ENCODE peak calls at places on chromosomes 6 and 20, in six cellular contexts. One of them, this sample, is unnamed.

GRCh38 chr20:18466574-18466893 is 296 bp downstream of the DZANK1 start:
- DNase-seq in AG20443: no peak
- DNase-seq in stimulated activated CD4-positive, alpha-beta T cell treated with anti-CD3 and anti-CD28 coated beads, Interleukin-15, amount 100 ng/mL, for 1 hour: no peak
- DNase-seq in EH: no peak
- DNase-seq in sciatic nerve: no peak
- DNase-seq in astrocyte of the spinal cord: no peak
- DNase-seq in this sample: no peak

GRCh38 chr6:37005061-37005810 is at the start of gene FGD2:
- DNase-seq in astrocyte of the spinal cord: no peak
- DNase-seq in EH: no peak
- DNase-seq in AG20443: no peak
- DNase-seq in stimulated activated CD4-positive, alpha-beta T cell treated with anti-CD3 and anti-CD28 coated beads, Interleukin-15, amount 100 ng/mL, for 1 hour: no peak
- DNase-seq in sciatic nerve: no peak
- DNase-seq in this sample: no peak

GRCh38 chr6:31888281-31889258 is 8.9 kb downstream of the EHMT2 start:
- DNase-seq in EH: no peak
- DNase-seq in sciatic nerve: peak
- DNase-seq in AG20443: peak
- DNase-seq in stimulated activated CD4-positive, alpha-beta T cell treated with anti-CD3 and anti-CD28 coated beads, Interleukin-15, amount 100 ng/mL, for 1 hour: peak
- DNase-seq in astrocyte of the spinal cord: no peak
- DNase-seq in this sample: peak

GRCh38 chr6:30344191-30344867 is 627 bp upstream of the RPP21 start:
- DNase-seq in EH: no peak
- DNase-seq in stimulated activated CD4-positive, alpha-beta T cell treated with anti-CD3 and anti-CD28 coated beads, Interleukin-15, amount 100 ng/mL, for 1 hour: no peak
- DNase-seq in AG20443: no peak
- DNase-seq in sciatic nerve: no peak
- DNase-seq in astrocyte of the spinal cord: no peak
- DNase-seq in this sample: no peak

GRCh38 chr6:168381726-168382458 is 59.1 kb upstream of the SMOC2 start:
- DNase-seq in stimulated activated CD4-positive, alpha-beta T cell treated with anti-CD3 and anti-CD28 coated beads, Interleukin-15, amount 100 ng/mL, for 1 hour: no peak
- DNase-seq in sciatic nerve: no peak
- DNase-seq in AG20443: no peak
- DNase-seq in EH: no peak
- DNase-seq in astrocyte of the spinal cord: no peak
- DNase-seq in this sample: no peak

GRCh38 chr6:100484474-100484873 is 19.8 kb upstream of the SIM1 start:
- DNase-seq in stimulated activated CD4-positive, alpha-beta T cell treated with anti-CD3 and anti-CD28 coated beads, Interleukin-15, amount 100 ng/mL, for 1 hour: no peak
- DNase-seq in astrocyte of the spinal cord: no peak
- DNase-seq in sciatic nerve: no peak
- DNase-seq in AG20443: no peak
- DNase-seq in EH: no peak
- DNase-seq in this sample: no peak

GRCh38 chr20:34528921-34529297 is 12.7 kb downstream of the DYNLRB1 start:
- DNase-seq in astrocyte of the spinal cord: no peak
- DNase-seq in stimulated activated CD4-positive, alpha-beta T cell treated with anti-CD3 and anti-CD28 coated beads, Interleukin-15, amount 100 ng/mL, for 1 hour: no peak
- DNase-seq in sciatic nerve: peak
- DNase-seq in EH: no peak
- DNase-seq in AG20443: no peak
- DNase-seq in this sample: no peak

GRCh38 chr6:13400772-13401171 is 72.4 kb upstream of the TBC1D7 start:
- DNase-seq in EH: no peak
- DNase-seq in sciatic nerve: no peak
- DNase-seq in AG20443: no peak
- DNase-seq in stimulated activated CD4-positive, alpha-beta T cell treated with anti-CD3 and anti-CD28 coated beads, Interleukin-15, amount 100 ng/mL, for 1 hour: no peak
- DNase-seq in astrocyte of the spinal cord: no peak
- DNase-seq in this sample: no peak

GRCh38 chr20:42714298-42715141 is 475.2 kb downstream of the PTPRT start:
- DNase-seq in EH: no peak
- DNase-seq in stimulated activated CD4-positive, alpha-beta T cell treated with anti-CD3 and anti-CD28 coated beads, Interleukin-15, amount 100 ng/mL, for 1 hour: no peak
- DNase-seq in astrocyte of the spinal cord: no peak
- DNase-seq in AG20443: no peak
- DNase-seq in sciatic nerve: no peak
- DNase-seq in this sample: no peak

GRCh38 chr20:48632017-48632824 is 195.6 kb downstream of the PREX1 start:
- DNase-seq in astrocyte of the spinal cord: no peak
- DNase-seq in AG20443: no peak
- DNase-seq in stimulated activated CD4-positive, alpha-beta T cell treated with anti-CD3 and anti-CD28 coated beads, Interleukin-15, amount 100 ng/mL, for 1 hour: no peak
- DNase-seq in EH: no peak
- DNase-seq in sciatic nerve: no peak
- DNase-seq in this sample: no peak

GRCh38 chr6:111080713-111081112 is 6.6 kb upstream of the SLC16A10 start:
- DNase-seq in EH: no peak
- DNase-seq in AG20443: no peak
- DNase-seq in sciatic nerve: no peak
- DNase-seq in astrocyte of the spinal cord: no peak
- DNase-seq in stimulated activated CD4-positive, alpha-beta T cell treated with anti-CD3 and anti-CD28 coated beads, Interleukin-15, amount 100 ng/mL, for 1 hour: no peak
- DNase-seq in this sample: no peak

GRCh38 chr6:14799928-14800327 is 445.9 kb upstream of the JARID2 start:
- DNase-seq in AG20443: peak
- DNase-seq in sciatic nerve: peak
- DNase-seq in EH: peak
- DNase-seq in astrocyte of the spinal cord: peak
- DNase-seq in stimulated activated CD4-positive, alpha-beta T cell treated with anti-CD3 and anti-CD28 coated beads, Interleukin-15, amount 100 ng/mL, for 1 hour: no peak
- DNase-seq in this sample: peak

GRCh38 chr6:15260099-15260821 is 14.4 kb downstream of the JARID2 start:
- DNase-seq in astrocyte of the spinal cord: peak
- DNase-seq in sciatic nerve: no peak
- DNase-seq in stimulated activated CD4-positive, alpha-beta T cell treated with anti-CD3 and anti-CD28 coated beads, Interleukin-15, amount 100 ng/mL, for 1 hour: no peak
- DNase-seq in EH: peak
- DNase-seq in AG20443: peak
- DNase-seq in this sample: no peak

GRCh38 chr20:31260326-31260932 is 3.0 kb downstream of the DEFB115 start:
- DNase-seq in astrocyte of the spinal cord: no peak
- DNase-seq in AG20443: no peak
- DNase-seq in sciatic nerve: no peak
- DNase-seq in EH: no peak
- DNase-seq in stimulated activated CD4-positive, alpha-beta T cell treated with anti-CD3 and anti-CD28 coated beads, Interleukin-15, amount 100 ng/mL, for 1 hour: no peak
- DNase-seq in this sample: peak

GRCh38 chr6:11785953-11786579 is 7.5 kb upstream of the ADTRP start:
- DNase-seq in AG20443: no peak
- DNase-seq in EH: no peak
- DNase-seq in astrocyte of the spinal cord: no peak
- DNase-seq in sciatic nerve: no peak
- DNase-seq in stimulated activated CD4-positive, alpha-beta T cell treated with anti-CD3 and anti-CD28 coated beads, Interleukin-15, amount 100 ng/mL, for 1 hour: peak
- DNase-seq in this sample: no peak

GRCh38 chr6:125480571-125480970 is 178.8 kb upstream of the HDDC2 start:
- DNase-seq in sciatic nerve: no peak
- DNase-seq in astrocyte of the spinal cord: peak
- DNase-seq in AG20443: no peak
- DNase-seq in EH: no peak
- DNase-seq in stimulated activated CD4-positive, alpha-beta T cell treated with anti-CD3 and anti-CD28 coated beads, Interleukin-15, amount 100 ng/mL, for 1 hour: no peak
- DNase-seq in this sample: no peak

GRCh38 chr20:1803216-1804128 is 91.7 kb upstream of the SIRPA start:
- DNase-seq in sciatic nerve: peak
- DNase-seq in astrocyte of the spinal cord: peak
- DNase-seq in EH: peak
- DNase-seq in AG20443: peak
- DNase-seq in stimulated activated CD4-positive, alpha-beta T cell treated with anti-CD3 and anti-CD28 coated beads, Interleukin-15, amount 100 ng/mL, for 1 hour: no peak
- DNase-seq in this sample: peak

GRCh38 chr6:139480356-139480833 is 105.9 kb upstream of the CITED2 start:
- DNase-seq in AG20443: no peak
- DNase-seq in EH: no peak
- DNase-seq in sciatic nerve: no peak
- DNase-seq in stimulated activated CD4-positive, alpha-beta T cell treated with anti-CD3 and anti-CD28 coated beads, Interleukin-15, amount 100 ng/mL, for 1 hour: no peak
- DNase-seq in astrocyte of the spinal cord: no peak
- DNase-seq in this sample: peak

GRCh38 chr6:85049282-85049681 is 284.9 kb upstream of the TBX18 start:
- DNase-seq in astrocyte of the spinal cord: no peak
- DNase-seq in EH: no peak
- DNase-seq in stimulated activated CD4-positive, alpha-beta T cell treated with anti-CD3 and anti-CD28 coated beads, Interleukin-15, amount 100 ng/mL, for 1 hour: no peak
- DNase-seq in sciatic nerve: no peak
- DNase-seq in AG20443: no peak
- DNase-seq in this sample: no peak

GRCh38 chr6:99241905-99242534 is 107.5 kb downstream of the FAXC start:
- DNase-seq in AG20443: peak
- DNase-seq in stimulated activated CD4-positive, alpha-beta T cell treated with anti-CD3 and anti-CD28 coated beads, Interleukin-15, amount 100 ng/mL, for 1 hour: no peak
- DNase-seq in astrocyte of the spinal cord: peak
- DNase-seq in sciatic nerve: no peak
- DNase-seq in EH: peak
- DNase-seq in this sample: peak

GRCh38 chr6:37665309-37665708 is 32.4 kb downstream of the MDGA1 start:
- DNase-seq in sciatic nerve: no peak
- DNase-seq in AG20443: no peak
- DNase-seq in stimulated activated CD4-positive, alpha-beta T cell treated with anti-CD3 and anti-CD28 coated beads, Interleukin-15, amount 100 ng/mL, for 1 hour: no peak
- DNase-seq in EH: no peak
- DNase-seq in astrocyte of the spinal cord: no peak
- DNase-seq in this sample: no peak

GRCh38 chr6:166408936-166409755 is 26.4 kb upstream of the MPC1 start:
- DNase-seq in EH: no peak
- DNase-seq in astrocyte of the spinal cord: no peak
- DNase-seq in sciatic nerve: no peak
- DNase-seq in AG20443: no peak
- DNase-seq in stimulated activated CD4-positive, alpha-beta T cell treated with anti-CD3 and anti-CD28 coated beads, Interleukin-15, amount 100 ng/mL, for 1 hour: no peak
- DNase-seq in this sample: peak

GRCh38 chr20:2840967-2841531 is 504 bp downstream of the VPS16 start:
- DNase-seq in AG20443: peak
- DNase-seq in EH: peak
- DNase-seq in sciatic nerve: peak
- DNase-seq in stimulated activated CD4-positive, alpha-beta T cell treated with anti-CD3 and anti-CD28 coated beads, Interleukin-15, amount 100 ng/mL, for 1 hour: no peak
- DNase-seq in astrocyte of the spinal cord: peak
- DNase-seq in this sample: peak

GRCh38 chr6:40504274-40504673 is 82.9 kb downstream of the LRFN2 start:
- DNase-seq in sciatic nerve: no peak
- DNase-seq in AG20443: no peak
- DNase-seq in EH: no peak
- DNase-seq in astrocyte of the spinal cord: no peak
- DNase-seq in stimulated activated CD4-positive, alpha-beta T cell treated with anti-CD3 and anti-CD28 coated beads, Interleukin-15, amount 100 ng/mL, for 1 hour: no peak
- DNase-seq in this sample: no peak

GRCh38 chr6:21507811-21508210 is 85.7 kb upstream of the SOX4 start:
- DNase-seq in sciatic nerve: no peak
- DNase-seq in astrocyte of the spinal cord: no peak
- DNase-seq in stimulated activated CD4-positive, alpha-beta T cell treated with anti-CD3 and anti-CD28 coated beads, Interleukin-15, amount 100 ng/mL, for 1 hour: no peak
- DNase-seq in AG20443: no peak
- DNase-seq in EH: no peak
- DNase-seq in this sample: no peak

GRCh38 chr6:167210375-167211295 is 52.9 kb upstream of the GPR31 start:
- DNase-seq in stimulated activated CD4-positive, alpha-beta T cell treated with anti-CD3 and anti-CD28 coated beads, Interleukin-15, amount 100 ng/mL, for 1 hour: no peak
- DNase-seq in AG20443: no peak
- DNase-seq in astrocyte of the spinal cord: peak
- DNase-seq in sciatic nerve: no peak
- DNase-seq in EH: no peak
- DNase-seq in this sample: peak

GRCh38 chr20:19956976-19957375 is 60.2 kb upstream of the NAA20 start:
- DNase-seq in AG20443: no peak
- DNase-seq in EH: no peak
- DNase-seq in astrocyte of the spinal cord: no peak
- DNase-seq in stimulated activated CD4-positive, alpha-beta T cell treated with anti-CD3 and anti-CD28 coated beads, Interleukin-15, amount 100 ng/mL, for 1 hour: no peak
- DNase-seq in sciatic nerve: no peak
- DNase-seq in this sample: no peak